ENCODE peak calls at places on chromosomes 12 and 14, in ten cellular contexts. S is Calu3; E is iPS-NIHi11; F is HuH-7; H is DND-41; L is AG10803; M is left ventricle myocardium superior; P is kidney glomerular epithelial cell; A is activated CD4-positive, alpha-beta T cell treated with anti-CD3 and anti-CD28 coated beads, Interleukin-2, amount 50 U/mL, for 48 hours; C is hypothalamus. O is an unnamed sample.

GRCh38 chr14:66444271-66444987 is 41.7 kb upstream of the CCDC196 start:
- DNase-seq in S (no peak), E (no peak), F (no peak), H (no peak), L (peak; percentile 25), M (no peak), P (no peak), A (no peak), C (no peak), O (no peak)

GRCh38 chr12:23815810-23816209 is 133.7 kb downstream of the SOX5 start:
- DNase-seq in S (no peak), E (no peak), F (no peak), H (no peak), L (no peak), M (no peak), P (no peak), A (no peak), C (no peak), O (no peak)

GRCh38 chr14:105161314-105161713 is 7.3 kb downstream of the JAG2 start:
- DNase-seq in S (no peak), E (no peak), F (no peak), H (no peak), L (no peak), M (no peak), P (no peak), A (no peak), C (no peak), O (no peak)

GRCh38 chr12:120538281-120539156 is 4.4 kb downstream of the RNF10 start:
- DNase-seq in S (peak; percentile 78), E (no peak), F (peak; percentile 53), H (no peak), L (peak; percentile 62), M (peak; percentile 73), P (peak; percentile 57), A (no peak), C (no peak), O (no peak)

GRCh38 chr12:14207946-14208612 is 157.4 kb upstream of the ATF7IP start:
- DNase-seq in S (peak; percentile 68), E (peak; percentile 40), F (peak; percentile 33), H (no peak), L (no peak), M (no peak), P (no peak), A (no peak), C (no peak), O (no peak)

GRCh38 chr14:35213869-35214387 is 78.3 kb upstream of the PSMA6 start:
- DNase-seq in S (no peak), E (no peak), F (no peak), H (no peak), L (peak; percentile 15), M (no peak), P (peak; percentile 67), A (no peak), C (no peak), O (no peak)

GRCh38 chr14:68471029-68471963 is 321.6 kb downstream of the ZFP36L1 start:
- DNase-seq in S (no peak), E (peak; percentile 73), F (no peak), H (no peak), L (no peak), M (peak; percentile 26), P (no peak), A (no peak), C (no peak), O (no peak)

GRCh38 chr14:69291891-69292586 is 32.1 kb downstream of the GALNT16 start:
- DNase-seq in S (no peak), E (peak; percentile 44), F (no peak), H (no peak), L (peak; percentile 21), M (no peak), P (no peak), A (no peak), C (no peak), O (no peak)

GRCh38 chr12:116922194-116922897 is 11.6 kb downstream of the FBXW8 start:
- DNase-seq in S (no peak), E (no peak), F (no peak), H (no peak), L (no peak), M (no peak), P (no peak), A (no peak), C (no peak), O (no peak)

GRCh38 chr14:22047105-22047504 is 373.5 kb upstream of the OR4E1 start:
- DNase-seq in S (peak; percentile 27), E (peak; percentile 53), F (peak; percentile 11), H (peak; percentile 60), L (no peak), M (no peak), P (peak; percentile 38), A (no peak), C (no peak), O (no peak)

GRCh38 chr14:102125546-102125945 is 14.2 kb upstream of the WDR20 start:
- DNase-seq in S (peak; percentile 14), E (no peak), F (no peak), H (no peak), L (no peak), M (no peak), P (peak; percentile 97), A (no peak), C (no peak), O (no peak)

GRCh38 chr14:103207404-103208072 is 84.3 kb downstream of the TNFAIP2 start:
- DNase-seq in S (peak; percentile 27), E (peak; percentile 54), F (no peak), H (no peak), L (peak; percentile 56), M (peak; percentile 76), P (no peak), A (no peak), C (no peak), O (no peak)

GRCh38 chr12:104381721-104382480 is 74.8 kb upstream of the CHST11 start:
- DNase-seq in S (peak; percentile 90), E (peak; percentile 86), F (peak; percentile 68), H (peak; percentile 82), L (peak; percentile 71), M (peak; percentile 81), P (peak; percentile 68), A (peak; percentile 83), C (peak; percentile 18), O (peak; percentile 51)

GRCh38 chr12:98296462-98297079 is 218.8 kb upstream of the TMPO start:
- DNase-seq in S (peak; percentile 12), E (peak; percentile 55), F (peak; percentile 6), H (peak; percentile 8), L (no peak), M (no peak), P (no peak), A (no peak), C (no peak), O (no peak)

GRCh38 chr14:26531894-26532293 is 65.9 kb downstream of the NOVA1 start:
- DNase-seq in S (no peak), E (no peak), F (peak; percentile 8), H (no peak), L (peak; percentile 49), M (no peak), P (no peak), A (no peak), C (no peak), O (no peak)

GRCh38 chr12:16103851-16104250 is 173.6 kb downstream of the SLC15A5 start:
- DNase-seq in S (no peak), E (no peak), F (no peak), H (no peak), L (no peak), M (no peak), P (no peak), A (no peak), C (no peak), O (no peak)

GRCh38 chr12:47834199-47835016 is 14.7 kb upstream of the HDAC7 start:
- DNase-seq in S (no peak), E (no peak), F (no peak), H (peak; percentile 49), L (no peak), M (peak; percentile 7), P (no peak), A (no peak), C (no peak), O (no peak)

GRCh38 chr14:101474563-101475467 is 86.5 kb upstream of the DIO3 start:
- DNase-seq in S (no peak), E (no peak), F (no peak), H (no peak), L (no peak), M (no peak), P (no peak), A (no peak), C (no peak), O (no peak)

GRCh38 chr12:110862331-110862730 is 15.5 kb downstream of the CCDC63 start:
- DNase-seq in S (no peak), E (peak; percentile 33), F (no peak), H (no peak), L (no peak), M (no peak), P (no peak), A (no peak), C (no peak), O (no peak)

GRCh38 chr14:83779266-83779665 is 1750.7 kb upstream of the FLRT2 start:
- DNase-seq in S (no peak), E (no peak), F (no peak), H (no peak), L (peak; percentile 16), M (no peak), P (peak; percentile 85), A (no peak), C (no peak), O (peak; percentile 36)

GRCh38 chr12:124747426-124748161 is 116.1 kb downstream of the SCARB1 start:
- DNase-seq in S (peak; percentile 76), E (no peak), F (no peak), H (no peak), L (peak; percentile 95), M (no peak), P (peak; percentile 99), A (no peak), C (no peak), O (no peak)

GRCh38 chr14:54577977-54578376 is 11.0 kb downstream of the SAMD4A start:
- DNase-seq in S (no peak), E (no peak), F (no peak), H (no peak), L (peak; percentile 33), M (no peak), P (no peak), A (no peak), C (no peak), O (no peak)

GRCh38 chr14:96237641-96238040 is 18.4 kb upstream of the BDKRB1 start:
- DNase-seq in S (no peak), E (no peak), F (no peak), H (no peak), L (no peak), M (no peak), P (no peak), A (no peak), C (no peak), O (no peak)

GRCh38 chr14:75429562-75429961 is 1.7 kb downstream of the JDP2 start:
- DNase-seq in S (no peak), E (no peak), F (no peak), H (no peak), L (no peak), M (no peak), P (no peak), A (no peak), C (no peak), O (no peak)

GRCh38 chr12:107351716-107352115 is 258.4 kb upstream of the CRY1 start:
- DNase-seq in S (no peak), E (no peak), F (no peak), H (no peak), L (no peak), M (no peak), P (peak; percentile 47), A (no peak), C (no peak), O (no peak)

GRCh38 chr12:17062296-17063061 is 456.5 kb upstream of the LMO3 start:
- DNase-seq in S (no peak), E (no peak), F (no peak), H (no peak), L (no peak), M (no peak), P (no peak), A (no peak), C (no peak), O (no peak)

GRCh38 chr12:116280590-116281290 is 3.2 kb upstream of the MED13L start:
- DNase-seq in S (no peak), E (no peak), F (peak; percentile 52), H (no peak), L (no peak), M (no peak), P (no peak), A (no peak), C (no peak), O (no peak)

GRCh38 chr14:66624319-66624937 is 116.5 kb downstream of the GPHN start:
- DNase-seq in S (peak; percentile 62), E (peak; percentile 67), F (peak; percentile 13), H (peak; percentile 48), L (peak; percentile 60), M (peak; percentile 53), P (peak; percentile 37), A (peak; percentile 46), C (no peak), O (peak; percentile 42)